ENCODE peak calls at places on chromosomes 4 and X, in eight cellular contexts. Y is MM.1S; I is psoas muscle; B is CD8-positive, alpha-beta T cell; X is astrocyte; N is upper lobe of right lung; C is GM23338; T is K562. P is an unnamed sample.

GRCh38 chr4:145732416-145732815 is 52.5 kb downstream of the C4orf51 start:
- DNase-seq in I (no peak), B (no peak), N (no peak), T (peak; percentile 15), C (peak; percentile 34), Y (no peak), X (no peak), P (peak; percentile 13)

GRCh38 chrX:123859409-123859827 is 435 bp upstream of the XIAP start:
- DNase-seq in N (no peak), C (peak; percentile 86), I (no peak), T (no peak), X (no peak), B (no peak), Y (no peak), P (peak; percentile 64)

GRCh38 chrX:119177278-119177677 is 49.7 kb upstream of the KIAA1210 start:
- DNase-seq in B (no peak), I (no peak), Y (no peak), C (no peak), T (no peak), X (no peak), N (no peak), P (no peak)

GRCh38 chr4:125187221-125187620 is 127.5 kb upstream of the FAT4 start:
- DNase-seq in B (no peak), N (no peak), I (no peak), Y (no peak), T (no peak), X (peak; percentile 66), C (no peak), P (no peak)

GRCh38 chrX:17854069-17854468 is 7.0 kb downstream of the RAI2 start:
- DNase-seq in Y (no peak), N (no peak), X (no peak), C (no peak), B (no peak), I (no peak), T (no peak), P (no peak)

GRCh38 chr4:164379694-164380093 is 374.2 kb upstream of the SMIM31 start:
- DNase-seq in C (no peak), N (no peak), I (no peak), B (no peak), T (no peak), Y (no peak), X (no peak), P (no peak)

GRCh38 chr4:151199496-151200190 is 77.3 kb upstream of the PRSS48 start:
- DNase-seq in Y (no peak), X (no peak), B (no peak), N (no peak), T (no peak), C (no peak), I (no peak), P (no peak)

GRCh38 chrX:14697453-14697852 is 168.1 kb downstream of the GLRA2 start:
- DNase-seq in Y (peak; percentile 8), C (peak; percentile 64), X (no peak), T (peak; percentile 9), B (no peak), I (peak; percentile 10), N (no peak), P (peak; percentile 26)

GRCh38 chr4:11343536-11343935 is 85.2 kb downstream of the HS3ST1 start:
- DNase-seq in B (no peak), T (no peak), Y (no peak), I (no peak), C (peak; percentile 13), N (no peak), X (no peak), P (no peak)

GRCh38 chrX:28058906-28059305 is 77.7 kb upstream of the DCAF8L1 start:
- DNase-seq in N (no peak), Y (no peak), B (no peak), T (no peak), C (no peak), I (no peak), X (no peak), P (peak; percentile 8)

GRCh38 chr4:172232966-172233365 is 419.8 kb downstream of the GALNTL6 start:
- DNase-seq in Y (no peak), B (no peak), C (peak; percentile 72), N (no peak), T (no peak), I (no peak), X (no peak), P (no peak)

GRCh38 chr4:154361450-154361849 is 130.1 kb downstream of the DCHS2 start:
- DNase-seq in B (no peak), X (no peak), Y (peak; percentile 80), C (no peak), I (no peak), N (no peak), T (no peak), P (no peak)

GRCh38 chr4:179662522-179662921 is 2220.3 kb upstream of the AGA start:
- DNase-seq in T (no peak), Y (no peak), I (no peak), B (no peak), C (no peak), N (no peak), X (peak; percentile 22), P (no peak)

GRCh38 chrX:67939270-67939669 is 395.4 kb downstream of the AR start:
- DNase-seq in X (no peak), N (no peak), B (no peak), T (no peak), Y (no peak), I (no peak), C (no peak), P (no peak)

GRCh38 chr4:123262080-123262479 is 134.5 kb upstream of the SPRY1 start:
- DNase-seq in X (no peak), C (no peak), B (no peak), Y (no peak), N (no peak), T (no peak), I (no peak), P (no peak)
- H3K4me1 ChIP-seq in X (no peaks in the 10 kb centered on the region), C (peaks cover 3% of the 10 kb centered on the region), B (no peaks in the 10 kb centered on the region), Y (no peaks in the 10 kb centered on the region), N (no peaks in the 10 kb centered on the region), T (no peaks in the 10 kb centered on the region), I (peaks cover 16% of the 10 kb centered on the region), P (no peaks in the 10 kb centered on the region)

DNA sequence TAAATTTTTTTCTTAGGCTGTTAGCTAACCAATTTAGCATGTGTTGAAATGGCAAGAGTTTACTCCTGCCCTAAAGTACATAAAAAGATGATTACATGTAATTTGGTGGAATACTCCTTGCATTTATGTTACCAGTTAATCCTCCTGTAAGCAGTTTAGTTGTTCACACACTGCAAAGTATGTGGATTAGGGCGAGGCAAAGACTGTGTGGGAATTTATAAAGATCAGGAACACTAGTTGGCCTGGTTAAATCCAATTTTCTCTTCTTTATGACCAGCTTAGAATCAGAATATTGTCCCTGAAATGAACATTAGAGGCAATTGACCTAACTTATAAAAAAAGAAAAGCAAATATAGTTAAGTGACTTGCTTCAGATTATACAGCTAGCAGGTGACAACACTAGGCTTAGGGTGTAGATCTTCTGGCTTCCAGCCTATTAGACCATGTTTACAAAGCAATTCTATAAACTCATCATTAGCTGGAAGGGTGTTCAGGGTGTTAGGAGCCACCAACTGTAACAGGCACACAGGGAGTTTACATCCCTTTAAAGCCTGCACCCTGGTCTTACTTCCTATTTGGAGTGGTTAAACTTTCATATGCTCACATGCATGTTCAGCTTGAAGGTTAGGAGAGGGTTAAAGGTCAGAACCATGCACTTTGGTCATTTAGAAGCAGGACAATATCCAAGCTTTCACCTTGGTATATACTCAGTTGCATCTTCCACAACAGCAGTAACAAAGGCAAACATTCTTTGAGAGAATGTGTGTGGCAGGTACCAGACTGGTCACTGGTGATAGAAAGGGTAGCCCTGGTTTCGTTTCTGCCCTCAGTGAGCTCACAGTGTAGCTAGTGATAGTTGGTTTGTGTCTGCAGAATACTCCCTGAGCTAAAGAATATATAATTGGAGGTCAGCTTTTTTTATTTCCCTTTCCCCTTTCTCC is 72.6 kb downstream of the GC start:
- DNase-seq in I (no peak), X (no peak), B (no peak), N (no peak), Y (no peak), C (no peak), T (no peak), P (peak; percentile 53)
- H3K27ac ChIP-seq in I (no peak overlapping the region), X (no peak overlapping the region), B (no peak overlapping the region), N (no peak overlapping the region), Y (no peak overlapping the region), C (no peak overlapping the region), T (no peak overlapping the region), P (no peak overlapping the region)

GRCh38 chr4:87516683-87517082 is 12.5 kb downstream of the SPARCL1 start:
- DNase-seq in I (no peak), C (no peak), B (no peak), T (no peak), X (no peak), Y (no peak), N (no peak), P (no peak)
- H3K4me1 ChIP-seq in I (peaks cover 11% of the 10 kb centered on the region), C (peaks cover 4% of the 10 kb centered on the region), B (no peaks in the 10 kb centered on the region), T (no peaks in the 10 kb centered on the region), X (peaks cover 4% of the 10 kb centered on the region), Y (peaks cover 5% of the 10 kb centered on the region), N (peaks cover 19% of the 10 kb centered on the region), P (peaks cover 2% of the 10 kb centered on the region)

GRCh38 chr4:105633241-105633640 is 75.2 kb downstream of the INTS12 start:
- DNase-seq in T (no peak), B (no peak), Y (no peak), N (no peak), C (no peak), I (no peak), X (no peak), P (peak; percentile 58)

GRCh38 chr4:105630670-105631655 is 77.5 kb downstream of the INTS12 start:
- DNase-seq in C (no peak), N (no peak), I (no peak), X (no peak), Y (no peak), B (no peak), T (no peak), P (no peak)

GRCh38 chr4:105634402-105634801 is 74.1 kb downstream of the INTS12 start:
- DNase-seq in N (no peak), B (no peak), C (no peak), T (no peak), Y (peak; percentile 68), X (no peak), I (no peak), P (no peak)

GRCh38 chr4:105631818-105632400 is 76.6 kb downstream of the INTS12 start:
- DNase-seq in Y (peak; percentile 46), C (peak; percentile 38), I (no peak), B (no peak), T (no peak), X (no peak), N (no peak), P (peak; percentile 12)

DNA sequence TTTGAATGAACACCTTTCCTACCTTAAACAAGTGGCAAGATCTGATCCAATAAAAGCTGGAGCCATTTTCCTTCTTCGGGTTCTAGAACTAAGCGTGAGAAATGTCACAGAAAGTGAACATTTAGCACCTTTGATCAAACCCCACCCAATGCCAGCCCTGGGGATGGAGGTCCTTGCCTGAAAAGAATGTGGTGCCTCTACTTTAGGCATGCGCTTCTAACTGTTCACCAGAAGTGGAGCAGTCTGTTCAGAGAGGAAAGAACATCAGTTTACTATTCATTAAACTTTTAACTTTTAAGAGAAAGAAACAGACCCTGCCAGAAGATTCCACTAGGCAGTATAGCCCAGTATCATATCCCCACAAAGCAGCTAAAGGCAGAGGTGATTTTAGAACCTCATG is 75.9 kb downstream of the INTS12 start:
- DNase-seq in I (no peak), X (no peak), C (peak; percentile 36), B (no peak), N (no peak), Y (peak; percentile 30), T (no peak), P (no peak)
- H3K27ac ChIP-seq in I (no peak overlapping the region), X (no peak overlapping the region), C (no peak overlapping the region), B (no peak overlapping the region), N (no peak overlapping the region), Y (peak overlapping the region; percentile 87), T (no peak overlapping the region), P (no peak overlapping the region)